ENCODE peak calls at places on chromosomes 1 and 21, in six cellular contexts. V is HL-60, T is left ventricle myocardium inferior, L is epithelial cell of esophagus, C is GM12865, Z is uterus. N is an unnamed sample.

GRCh38 chr21:44414291-44415072 is 40.8 kb upstream of the LRRC3 start:
- DNase-seq in V (no peak), T (no peak), L (no peak), C (no peak), Z (no peak), N (no peak)

GRCh38 chr1:60273185-60273584 is 199.6 kb upstream of the C1orf87 start:
- DNase-seq in V (no peak), T (no peak), L (no peak), C (no peak), Z (no peak), N (no peak)

GRCh38 chr1:17148950-17149608 is 29.8 kb upstream of the PADI2 start:
- DNase-seq in V (no peak), T (no peak), L (no peak), C (no peak), Z (no peak), N (no peak)

GRCh38 chr1:147539122-147539575 is 2.2 kb upstream of the BCL9 start:
- DNase-seq in V (no peak), T (no peak), L (peak), C (no peak), Z (peak), N (no peak)

GRCh38 chr1:43842099-43842498 is 91.5 kb upstream of the ARTN start:
- DNase-seq in V (no peak), T (no peak), L (no peak), C (no peak), Z (no peak), N (no peak)

GRCh38 chr21:25350056-25350455 is 257.2 kb downstream of the MRPL39 start:
- DNase-seq in V (no peak), T (no peak), L (peak), C (peak), Z (no peak), N (peak)

GRCh38 chr1:145963218-145964019 is 956 bp downstream of the ANKRD34A start:
- DNase-seq in V (no peak), T (no peak), L (peak), C (no peak), Z (no peak), N (no peak)

GRCh38 chr1:216325336-216325735 is 97.9 kb downstream of the USH2A start:
- DNase-seq in V (no peak), T (no peak), L (no peak), C (no peak), Z (no peak), N (no peak)

GRCh38 chr1:37719572-37720195 is 27.4 kb downstream of the CDCA8 start:
- DNase-seq in V (no peak), T (no peak), L (no peak), C (no peak), Z (no peak), N (no peak)

GRCh38 chr1:41540886-41541591 is 56.6 kb upstream of the EDN2 start:
- DNase-seq in V (no peak), T (no peak), L (no peak), C (peak), Z (peak), N (peak)

GRCh38 chr21:37916795-37917142 is 512 bp upstream of the KCNJ6 start:
- DNase-seq in V (no peak), T (no peak), L (no peak), C (no peak), Z (no peak), N (no peak)

GRCh38 chr1:66475940-66476339 is 58.0 kb upstream of the SGIP1 start:
- DNase-seq in V (no peak), T (peak), L (no peak), C (no peak), Z (no peak), N (no peak)

GRCh38 chr1:53267761-53268160 is 29.4 kb upstream of the MAGOH start:
- DNase-seq in V (no peak), T (no peak), L (no peak), C (no peak), Z (no peak), N (no peak)

GRCh38 chr1:96416111-96416595 is 305.4 kb upstream of the PTBP2 start:
- DNase-seq in V (no peak), T (peak), L (peak), C (no peak), Z (peak), N (no peak)

GRCh38 chr1:31695327-31695726 is 8.5 kb downstream of the COL16A1 start:
- DNase-seq in V (no peak), T (no peak), L (no peak), C (no peak), Z (no peak), N (no peak)

GRCh38 chr1:154895779-154896178 is 25.7 kb upstream of the KCNN3 start:
- DNase-seq in V (no peak), T (no peak), L (no peak), C (no peak), Z (no peak), N (no peak)

GRCh38 chr1:54567961-54568360 is 19.9 kb downstream of the ACOT11 start:
- DNase-seq in V (peak), T (peak), L (peak), C (no peak), Z (no peak), N (no peak)

GRCh38 chr1:116483481-116484309 is 87.1 kb downstream of the CD58 start:
- DNase-seq in V (no peak), T (peak), L (no peak), C (no peak), Z (no peak), N (no peak)

GRCh38 chr1:182520746-182521145 is 68.3 kb downstream of the RNASEL start:
- DNase-seq in V (no peak), T (no peak), L (peak), C (no peak), Z (no peak), N (no peak)

GRCh38 chr1:91881280-91881679 is 4.7 kb downstream of the TGFBR3 start:
- DNase-seq in V (no peak), T (no peak), L (no peak), C (no peak), Z (no peak), N (no peak)

GRCh38 chr1:91884459-91885290 is 1.3 kb downstream of the TGFBR3 start:
- DNase-seq in V (no peak), T (peak), L (no peak), C (peak), Z (no peak), N (peak)

GRCh38 chr1:91885716-91886506 is at the start of gene TGFBR3:
- DNase-seq in V (peak), T (peak), L (peak), C (peak), Z (peak), N (peak)

GRCh38 chr1:91885331-91885715 is 628 bp downstream of the TGFBR3 start:
- DNase-seq in V (no peak), T (peak), L (no peak), C (peak), Z (peak), N (no peak)

GRCh38 chr1:91883470-91883869 is 2.5 kb downstream of the TGFBR3 start:
- DNase-seq in V (no peak), T (no peak), L (peak), C (peak), Z (no peak), N (peak)
- TF ChIP-seq CTCF in V (no peak), T (peak), L (peak), C (peak), Z (peak), N (no peak)

GRCh38 chr1:231642600-231643332 is 16.2 kb downstream of the DISC1 start:
- DNase-seq in V (no peak), T (no peak), L (no peak), C (no peak), Z (no peak), N (no peak)
- TF ChIP-seq CTCF in V (no peak), T (no peak), L (no peak), C (no peak), Z (no peak), N (no peak)

DNA sequence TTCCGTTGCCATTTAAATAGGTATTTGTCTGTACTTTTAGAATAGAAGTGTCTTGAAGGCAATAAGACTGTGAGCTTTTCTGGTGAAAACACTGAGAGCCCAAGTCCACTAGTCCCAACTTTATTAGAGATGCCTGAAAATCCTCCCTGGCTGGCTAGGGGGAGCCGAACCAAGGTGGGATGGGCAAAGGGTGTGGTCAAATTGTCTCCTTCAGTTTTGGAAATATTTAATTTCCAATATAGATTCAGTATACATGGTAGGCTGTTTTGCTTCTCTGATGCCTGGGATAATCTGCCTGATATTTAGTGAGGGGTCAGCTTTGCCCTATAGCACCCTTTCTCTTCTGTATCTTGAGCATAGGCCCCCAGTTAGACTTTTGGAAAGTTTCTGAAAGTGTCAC is 3.5 kb downstream of the ROR1 start:
- DNase-seq in V (no peak), T (no peak), L (no peak), C (no peak), Z (no peak), N (no peak)
- TF ChIP-seq CTCF in V (no peak), T (no peak), L (no peak), C (no peak), Z (no peak), N (no peak)

GRCh38 chr1:30295674-30296073 is 427.7 kb downstream of the MATN1 start:
- DNase-seq in V (no peak), T (no peak), L (no peak), C (no peak), Z (no peak), N (no peak)
- TF ChIP-seq CTCF in V (no peak), T (no peak), L (no peak), C (no peak), Z (no peak), N (no peak)